ENCODE peak calls at places on chromosomes 2 and 18, in eight cellular contexts. C, X, B, O, Q, E, S and A are unnamed samples.

GRCh38 chr2:34991508-34992274 is 1363.9 kb upstream of the CRIM1 start:
- DNase-seq in E (no peak), O (peak), X (no peak), S (no peak), B (peak), Q (no peak), C (no peak), A (no peak)

GRCh38 chr2:168486440-168486839 is 30.4 kb downstream of the CERS6 start:
- DNase-seq in O (no peak), Q (no peak), S (no peak), B (no peak), E (no peak), X (no peak), C (no peak), A (no peak)

GRCh38 chr18:77127769-77128671 is 4.6 kb downstream of the MBP start:
- DNase-seq in E (no peak), B (no peak), X (peak), O (no peak), S (peak), C (no peak), Q (peak), A (no peak)

GRCh38 chr2:54559593-54560145 is 103.5 kb downstream of the SPTBN1 start:
- DNase-seq in X (peak), Q (no peak), E (no peak), C (no peak), S (no peak), B (peak), O (peak), A (no peak)

GRCh38 chr2:10303634-10304378 is 1.1 kb downstream of the HPCAL1 start:
- DNase-seq in X (peak), C (no peak), B (no peak), Q (no peak), S (peak), O (peak), E (no peak), A (no peak)

GRCh38 chr2:170582313-170582712 is 132.8 kb upstream of the SP5 start:
- DNase-seq in E (no peak), X (no peak), Q (no peak), O (no peak), B (no peak), C (no peak), S (no peak), A (no peak)

GRCh38 chr2:69209482-69209881 is 177.5 kb downstream of the GFPT1 start:
- DNase-seq in X (no peak), C (no peak), O (no peak), S (no peak), B (no peak), E (no peak), Q (no peak), A (no peak)

GRCh38 chr2:172753610-172754009 is 18.0 kb downstream of the RAPGEF4 start:
- DNase-seq in Q (no peak), S (no peak), O (no peak), C (no peak), E (no peak), X (no peak), B (no peak), A (no peak)

GRCh38 chr2:10283106-10284062 is 19.3 kb upstream of the HPCAL1 start:
- DNase-seq in Q (peak), X (no peak), B (peak), C (no peak), S (no peak), O (no peak), E (no peak), A (no peak)

GRCh38 chr18:47149457-47150028 is 757 bp downstream of the HDHD2 start:
- DNase-seq in S (peak), Q (no peak), E (no peak), X (peak), B (no peak), O (no peak), C (no peak), A (no peak)

GRCh38 chr18:13257361-13257980 is 38.9 kb downstream of the LDLRAD4 start:
- DNase-seq in Q (no peak), C (no peak), X (no peak), B (no peak), E (no peak), O (no peak), S (no peak), A (no peak)

GRCh38 chr2:119311371-119311770 is 55.3 kb downstream of the C2orf76 start:
- DNase-seq in E (no peak), C (no peak), X (no peak), O (no peak), S (no peak), B (no peak), Q (no peak), A (no peak)

GRCh38 chr2:105371810-105372209 is 27.0 kb downstream of the FHL2 start:
- DNase-seq in E (no peak), B (no peak), X (no peak), S (no peak), O (no peak), C (no peak), Q (no peak), A (no peak)

GRCh38 chr18:46226461-46226860 is 122.3 kb downstream of the HAUS1 start:
- DNase-seq in Q (no peak), E (no peak), C (no peak), X (no peak), B (no peak), S (no peak), O (no peak), A (no peak)

GRCh38 chr2:21317131-21317530 is 193.4 kb downstream of the TDRD15 start:
- DNase-seq in X (peak), S (peak), E (peak), Q (no peak), B (no peak), O (no peak), C (no peak), A (peak)

GRCh38 chr2:47357475-47357874 is 45.5 kb upstream of the MSH2 start:
- DNase-seq in C (no peak), E (no peak), Q (no peak), X (no peak), S (peak), B (no peak), O (no peak), A (no peak)

GRCh38 chr18:29644276-29644675 is 1398.3 kb downstream of the DSC3 start:
- DNase-seq in B (no peak), O (no peak), C (no peak), E (no peak), X (no peak), S (no peak), Q (peak), A (no peak)

GRCh38 chr2:108534577-108535379 is 508 bp downstream of the LIMS1 start:
- DNase-seq in E (no peak), B (peak), X (peak), S (peak), O (no peak), C (peak), Q (no peak), A (no peak)

GRCh38 chr18:23864620-23865019 is 149.9 kb upstream of the TTC39C start:
- DNase-seq in C (no peak), E (no peak), Q (no peak), B (no peak), O (no peak), S (no peak), X (no peak), A (no peak)

GRCh38 chr2:128783193-128783671 is 464.6 kb upstream of the HS6ST1 start:
- DNase-seq in O (peak), C (no peak), B (no peak), Q (no peak), S (peak), E (no peak), X (no peak), A (no peak)

GRCh38 chr2:11577101-11577883 is 43.4 kb downstream of the GREB1 start:
- DNase-seq in S (no peak), B (no peak), Q (no peak), C (no peak), O (no peak), X (no peak), E (no peak), A (no peak)

GRCh38 chr2:69830045-69830905 is 815 bp downstream of the GMCL1 start:
- DNase-seq in Q (no peak), O (peak), C (no peak), E (no peak), B (no peak), S (peak), X (peak), A (no peak)

GRCh38 chr2:105671156-105671555 is 73.6 kb upstream of the NCK2 start:
- DNase-seq in C (no peak), B (no peak), S (no peak), X (no peak), Q (no peak), O (no peak), E (no peak), A (no peak)

GRCh38 chr18:1929720-1930119 is 641.6 kb downstream of the METTL4 start:
- DNase-seq in B (no peak), S (no peak), Q (no peak), E (no peak), O (no peak), X (no peak), C (no peak), A (no peak)

GRCh38 chr2:122129399-122129798 is 373.9 kb downstream of the TSN start:
- DNase-seq in Q (no peak), X (no peak), C (no peak), B (no peak), S (no peak), O (no peak), E (no peak), A (no peak)

GRCh38 chr2:63888490-63889402 is 47.0 kb downstream of the UGP2 start:
- DNase-seq in Q (peak), S (peak), B (no peak), C (no peak), X (peak), O (peak), E (no peak), A (no peak)

GRCh38 chr18:37421349-37422080 is 144.1 kb downstream of the CELF4 start:
- DNase-seq in O (no peak), X (no peak), E (no peak), B (no peak), S (no peak), Q (no peak), C (no peak), A (no peak)

GRCh38 chr2:8719528-8719927 is 37.7 kb downstream of the ID2 start:
- DNase-seq in S (no peak), B (no peak), O (no peak), Q (no peak), X (no peak), E (no peak), C (no peak), A (no peak)

GRCh38 chr2:161415467-161416293 is 417 bp upstream of the TBR1 start:
- DNase-seq in E (no peak), X (no peak), B (no peak), Q (no peak), C (no peak), S (no peak), O (no peak), A (no peak)

GRCh38 chr2:45674035-45674791 is 22.7 kb downstream of the PRKCE start:
- DNase-seq in X (no peak), O (no peak), S (no peak), E (no peak), C (no peak), Q (no peak), B (no peak), A (no peak)

GRCh38 chr2:128346291-128346690 is 27.6 kb upstream of the HS6ST1 start:
- DNase-seq in E (no peak), O (peak), X (no peak), Q (no peak), S (no peak), C (no peak), B (peak), A (no peak)

GRCh38 chr2:46564811-46565241 is 85.5 kb downstream of the TMEM247 start:
- DNase-seq in O (no peak), C (no peak), X (no peak), S (no peak), B (no peak), E (no peak), Q (no peak), A (no peak)

GRCh38 chr2:108074945-108075344 is 88.6 kb downstream of the SLC5A7 start:
- DNase-seq in E (no peak), Q (no peak), B (no peak), O (no peak), C (no peak), X (no peak), S (no peak), A (no peak)

GRCh38 chr2:112018846-112019245 is 36.2 kb upstream of the TMEM87B start:
- DNase-seq in S (no peak), X (no peak), B (no peak), Q (no peak), O (no peak), E (no peak), C (no peak), A (no peak)

GRCh38 chr2:112021269-112021668 is 33.8 kb upstream of the TMEM87B start:
- DNase-seq in E (no peak), S (no peak), C (no peak), B (no peak), X (no peak), Q (no peak), O (no peak), A (no peak)

GRCh38 chr2:112021781-112022231 is 33.3 kb upstream of the TMEM87B start:
- DNase-seq in Q (no peak), O (no peak), E (no peak), B (no peak), C (no peak), S (no peak), X (no peak), A (no peak)

GRCh38 chr2:112019510-112019909 is 35.6 kb upstream of the TMEM87B start:
- DNase-seq in S (no peak), O (no peak), E (no peak), B (no peak), C (no peak), X (no peak), Q (no peak), A (no peak)

GRCh38 chr2:112020561-112020960 is 34.5 kb upstream of the TMEM87B start:
- DNase-seq in Q (no peak), E (no peak), S (no peak), X (no peak), B (no peak), C (no peak), O (no peak), A (no peak)
- TF ChIP-seq CTCF in Q (no peak), E (no peak), S (no peak), X (no peak), B (no peak), C (peak), O (no peak), A (no peak)

DNA sequence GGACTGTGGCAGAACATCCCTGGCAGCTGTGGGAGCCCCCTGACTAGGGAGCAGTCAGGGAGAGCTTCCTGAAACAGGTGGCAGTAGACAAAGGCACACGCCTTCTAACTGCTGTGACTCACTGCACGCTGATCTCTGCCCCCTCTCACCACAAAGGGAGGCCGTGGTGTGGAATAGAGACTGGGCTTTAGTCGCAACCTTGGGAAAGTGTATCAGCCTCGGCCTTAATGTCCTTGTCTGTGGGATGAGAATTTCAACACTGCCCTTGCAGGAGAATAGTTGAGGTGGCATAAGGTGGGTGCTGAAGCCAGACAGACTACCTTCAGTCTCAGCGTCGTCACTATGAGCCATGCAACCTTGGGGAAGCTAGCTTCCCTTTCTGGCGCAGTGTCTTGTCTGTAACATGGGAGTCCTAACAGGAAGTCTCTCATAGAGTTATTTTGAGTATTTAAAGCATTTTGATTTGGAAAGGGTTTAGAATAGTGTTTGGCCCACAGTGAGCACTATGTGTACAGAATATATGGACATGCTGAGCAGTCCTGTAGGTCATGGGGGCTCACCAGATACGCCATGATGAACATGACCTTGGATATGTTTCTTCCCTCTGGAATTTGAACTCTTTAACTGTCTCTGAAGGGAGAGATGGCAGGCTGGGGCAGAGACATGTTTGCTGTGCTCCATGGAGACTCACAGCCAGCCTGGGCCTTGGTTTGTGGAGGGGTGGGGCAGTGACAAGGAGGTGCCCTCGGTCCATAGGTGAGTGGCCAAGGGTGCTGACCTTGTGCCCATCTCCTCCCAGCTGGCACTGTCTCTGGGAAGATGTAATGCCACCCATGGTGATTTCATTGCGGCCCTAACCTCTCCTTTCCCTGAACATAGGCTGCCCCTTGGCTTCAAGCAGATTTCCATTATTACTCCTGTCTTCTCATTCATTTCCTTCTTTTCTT is 29.5 kb upstream of the SMAD7 start:
- DNase-seq in S (peak), O (no peak), B (no peak), C (no peak), Q (no peak), X (peak), E (no peak), A (no peak)
- TF ChIP-seq CTCF in S (no peak), O (no peak), B (no peak), C (no peak), Q (no peak), X (no peak), E (no peak), A (no peak)

GRCh38 chr2:85180322-85181092 is 47.3 kb downstream of the TCF7L1 start:
- DNase-seq in E (no peak), S (no peak), X (no peak), O (no peak), Q (no peak), C (no peak), B (no peak), A (no peak)

GRCh38 chr2:85181844-85182456 is 48.8 kb downstream of the TCF7L1 start:
- DNase-seq in X (no peak), O (no peak), E (no peak), Q (no peak), S (no peak), C (no peak), B (no peak), A (no peak)

GRCh38 chr2:85183078-85183477 is 49.9 kb downstream of the TCF7L1 start:
- DNase-seq in X (no peak), Q (no peak), O (no peak), E (no peak), B (no peak), C (no peak), S (no peak), A (no peak)

GRCh38 chr2:85179541-85179940 is 46.3 kb downstream of the TCF7L1 start:
- DNase-seq in S (no peak), O (no peak), C (no peak), B (no peak), E (no peak), Q (no peak), X (no peak), A (no peak)

DNA sequence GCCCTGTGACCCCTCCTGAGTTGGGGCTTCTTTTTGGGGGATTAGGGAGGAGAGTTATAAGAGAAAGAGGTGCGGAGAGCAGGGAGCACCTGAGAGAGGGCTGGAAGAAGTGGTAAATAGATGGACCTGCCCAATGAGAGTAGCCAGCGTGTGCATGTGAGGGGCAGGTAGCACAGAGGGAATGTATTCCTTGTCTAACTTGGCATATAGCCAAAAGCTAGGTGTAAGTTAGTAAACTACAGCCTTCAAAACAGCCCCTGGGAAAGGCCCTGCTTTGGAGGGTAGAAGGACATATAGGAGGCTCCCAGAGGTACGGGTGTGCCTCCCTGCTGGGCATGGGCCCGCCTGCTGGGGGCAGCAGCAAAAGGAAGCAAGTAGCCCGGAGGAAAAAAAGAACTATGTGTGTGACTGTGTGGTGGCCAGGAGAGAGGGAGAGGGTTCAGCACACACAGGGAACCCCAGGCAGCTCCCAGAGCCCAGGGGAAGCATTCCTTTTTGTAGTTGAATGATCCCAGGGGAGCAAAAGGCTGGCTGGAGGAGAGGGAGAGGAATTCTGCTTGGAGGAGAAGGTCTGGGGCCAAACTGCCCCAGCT is 48.0 kb downstream of the TCF7L1 start:
- DNase-seq in C (no peak), Q (no peak), S (no peak), X (no peak), O (no peak), E (no peak), B (no peak), A (no peak)
- TF ChIP-seq CTCF in C (peak), Q (peak), S (no peak), X (no peak), O (no peak), E (no peak), B (no peak), A (no peak)

GRCh38 chr2:57515366-57515765 is 531.2 kb upstream of the VRK2 start:
- DNase-seq in E (no peak), X (no peak), S (no peak), Q (no peak), O (no peak), B (no peak), C (no peak), A (no peak)

GRCh38 chr2:57504787-57505186 is 541.8 kb upstream of the VRK2 start:
- DNase-seq in X (no peak), B (no peak), S (no peak), C (no peak), O (no peak), E (no peak), Q (no peak), A (no peak)

GRCh38 chr2:57510704-57511103 is 535.9 kb upstream of the VRK2 start:
- DNase-seq in S (no peak), X (no peak), Q (no peak), B (no peak), E (no peak), C (no peak), O (no peak), A (no peak)
- TF ChIP-seq CTCF in S (no peak), X (no peak), Q (no peak), B (no peak), E (no peak), C (peak), O (no peak), A (no peak)